ENCODE peak calls at places on chromosome 15, in ten cellular contexts. N is activated naive CD8-positive, alpha-beta T cell treated with anti-CD3 and anti-CD28 coated beads, Interleukin-2, amount 50 U/mL, for 16 hours; T is activated T-helper 1 cell treated with anti-CD3 and anti-CD28 coated beads, Interleukin-2, amount 50 U/mL, for 16 hours; A is activated CD8-positive, alpha-beta memory T cell treated with anti-CD3 and anti-CD28 coated beads, Interleukin-2, amount 50 U/mL, for 48 hours; G is HFF-Myc; X is Daoy; L is T-helper 17 cell; J is Peyer's patch; V is iPS DF 6.9; E is naive thymus-derived CD8-positive, alpha-beta T cell. I is an unnamed sample.

GRCh38 chr15:72135719-72136118 is 17.5 kb downstream of the SENP8 start:
- DNase-seq in V (no peak), E (no peak), A (no peak), L (no peak), X (no peak), J (no peak), G (no peak), T (no peak), N (no peak), I (no peak)

GRCh38 chr15:42385980-42386695 is 26.8 kb downstream of the CAPN3 start:
- DNase-seq in N (no peak), A (no peak), G (no peak), L (no peak), X (no peak), J (no peak), V (no peak), E (no peak), T (no peak), I (no peak)

GRCh38 chr15:92355307-92355706 is 38.4 kb upstream of the ST8SIA2 start:
- DNase-seq in T (no peak), A (no peak), N (no peak), G (no peak), J (no peak), L (no peak), E (no peak), V (no peak), X (no peak), I (no peak)

GRCh38 chr15:70055601-70056051 is 42.1 kb downstream of the TLE3 start:
- DNase-seq in A (no peak), J (peak), L (peak), X (no peak), T (no peak), G (no peak), N (no peak), E (no peak), V (no peak), I (no peak)

GRCh38 chr15:73677146-73677607 is 7.0 kb upstream of the CD276 start:
- DNase-seq in E (no peak), G (no peak), T (peak), A (no peak), V (no peak), J (no peak), X (peak), L (peak), N (no peak), I (no peak)

GRCh38 chr15:47784820-47785219 is 67.5 kb downstream of the SEMA6D start:
- DNase-seq in J (no peak), V (no peak), N (no peak), X (no peak), L (no peak), A (no peak), G (no peak), T (no peak), E (no peak), I (no peak)

GRCh38 chr15:38103564-38103963 is 149.1 kb upstream of the SPRED1 start:
- DNase-seq in L (no peak), T (no peak), E (no peak), V (no peak), X (no peak), G (no peak), A (no peak), J (no peak), N (no peak), I (no peak)

GRCh38 chr15:74907277-74907870 is 723 bp upstream of the FAM219B start:
- DNase-seq in L (no peak), G (no peak), J (no peak), N (no peak), X (no peak), V (no peak), T (no peak), A (no peak), E (no peak), I (no peak)

GRCh38 chr15:39140060-39140604 is 440.7 kb upstream of the THBS1 start:
- DNase-seq in T (no peak), G (peak), X (peak), A (no peak), V (no peak), E (no peak), J (no peak), L (no peak), N (no peak), I (no peak)

GRCh38 chr15:78605680-78606079 is 15.1 kb downstream of the CHRNA3 start:
- DNase-seq in T (no peak), N (no peak), V (no peak), L (no peak), A (no peak), G (no peak), E (no peak), J (no peak), X (no peak), I (no peak)

GRCh38 chr15:69095280-69095679 is 65.2 kb upstream of the GLCE start:
- DNase-seq in G (no peak), V (no peak), L (no peak), E (no peak), N (no peak), J (no peak), A (no peak), X (no peak), T (no peak), I (no peak)

GRCh38 chr15:74727727-74728126 is 2.4 kb upstream of the CYP1A1 start:
- DNase-seq in L (no peak), E (no peak), V (no peak), J (no peak), G (no peak), N (no peak), X (no peak), A (no peak), T (no peak), I (no peak)

GRCh38 chr15:48622227-48622626 is 23.3 kb downstream of the FBN1 start:
- DNase-seq in G (no peak), V (no peak), E (no peak), A (no peak), X (no peak), N (no peak), T (no peak), J (no peak), L (no peak), I (no peak)

GRCh38 chr15:64070965-64071851 is 22.4 kb downstream of the CIAO2A start:
- DNase-seq in E (no peak), J (peak), G (peak), N (no peak), V (no peak), X (peak), A (no peak), L (no peak), T (no peak), I (no peak)

GRCh38 chr15:35925634-35926380 is 379.8 kb upstream of the DPH6 start:
- DNase-seq in A (no peak), L (no peak), T (no peak), G (no peak), X (peak), E (no peak), N (no peak), V (no peak), J (no peak), I (no peak)

GRCh38 chr15:41655716-41656115 is 4.5 kb upstream of the MGA start:
- DNase-seq in T (no peak), A (no peak), E (no peak), L (no peak), G (no peak), X (peak), V (no peak), J (no peak), N (no peak), I (no peak)

GRCh38 chr15:25437751-25438600 is 848 bp downstream of the UBE3A start:
- DNase-seq in A (peak), L (peak), G (no peak), T (peak), N (peak), J (peak), X (peak), V (no peak), E (peak), I (no peak)

GRCh38 chr15:60326824-60327654 is 70.7 kb downstream of the ANXA2 start:
- DNase-seq in T (no peak), G (peak), E (no peak), V (peak), A (no peak), X (peak), L (no peak), J (no peak), N (no peak), I (no peak)

GRCh38 chr15:64344651-64345262 is 11.2 kb downstream of the CSNK1G1 start:
- DNase-seq in T (no peak), V (no peak), E (no peak), A (no peak), G (no peak), X (no peak), N (no peak), J (no peak), L (no peak), I (no peak)

GRCh38 chr15:30865257-30865656 is 38.5 kb upstream of the FAN1 start:
- DNase-seq in T (no peak), J (no peak), V (no peak), G (no peak), L (no peak), X (no peak), A (no peak), E (no peak), N (no peak), I (no peak)

GRCh38 chr15:65856821-65857455 is 12.4 kb upstream of the RAB11A start:
- DNase-seq in N (peak), J (peak), E (peak), X (peak), V (no peak), G (no peak), A (peak), T (peak), L (peak), I (no peak)